ENCODE peak calls at places on chromosomes 11 and 22, in eight cellular contexts. One of them, this sample, is unnamed.

GRCh38 chr11:71928739-71929443 is at the start of gene RNF121:
- DNase-seq in GM13977: peak
- DNase-seq in activated naive CD4-positive, alpha-beta T cell: peak
- DNase-seq in iPS DF 6.9: peak
- DNase-seq in OCI-LY7: peak
- DNase-seq in H9: peak
- DNase-seq in BE2C: peak
- DNase-seq in NCI-H774: peak
- DNase-seq in this sample: peak

GRCh38 chr11:25613899-25614298 is 718.0 kb upstream of the ANO3 start:
- DNase-seq in GM13977: no peak
- DNase-seq in activated naive CD4-positive, alpha-beta T cell: no peak
- DNase-seq in iPS DF 6.9: no peak
- DNase-seq in OCI-LY7: no peak
- DNase-seq in H9: no peak
- DNase-seq in BE2C: no peak
- DNase-seq in NCI-H774: no peak
- DNase-seq in this sample: no peak

GRCh38 chr11:128525411-128526243 is 61.7 kb downstream of the ETS1 start:
- DNase-seq in GM13977: no peak
- DNase-seq in activated naive CD4-positive, alpha-beta T cell: no peak
- DNase-seq in iPS DF 6.9: no peak
- DNase-seq in OCI-LY7: no peak
- DNase-seq in H9: no peak
- DNase-seq in BE2C: no peak
- DNase-seq in NCI-H774: no peak
- DNase-seq in this sample: no peak

GRCh38 chr11:78542007-78542406 is 32.7 kb downstream of the NARS2 start:
- DNase-seq in GM13977: peak
- DNase-seq in activated naive CD4-positive, alpha-beta T cell: no peak
- DNase-seq in iPS DF 6.9: no peak
- DNase-seq in OCI-LY7: no peak
- DNase-seq in H9: no peak
- DNase-seq in BE2C: no peak
- DNase-seq in NCI-H774: no peak
- DNase-seq in this sample: no peak

GRCh38 chr22:37121887-37122591 is 12.5 kb upstream of the TMPRSS6 start:
- DNase-seq in GM13977: peak
- DNase-seq in activated naive CD4-positive, alpha-beta T cell: peak
- DNase-seq in iPS DF 6.9: no peak
- DNase-seq in OCI-LY7: peak
- DNase-seq in H9: peak
- DNase-seq in BE2C: no peak
- DNase-seq in NCI-H774: no peak
- DNase-seq in this sample: no peak

GRCh38 chr11:74312321-74312720 is 881 bp upstream of the P4HA3 start:
- DNase-seq in GM13977: no peak
- DNase-seq in activated naive CD4-positive, alpha-beta T cell: no peak
- DNase-seq in iPS DF 6.9: no peak
- DNase-seq in OCI-LY7: no peak
- DNase-seq in H9: no peak
- DNase-seq in BE2C: no peak
- DNase-seq in NCI-H774: no peak
- DNase-seq in this sample: no peak

GRCh38 chr11:125093502-125093901 is 17.9 kb downstream of the TMEM218 start:
- DNase-seq in GM13977: no peak
- DNase-seq in activated naive CD4-positive, alpha-beta T cell: no peak
- DNase-seq in iPS DF 6.9: no peak
- DNase-seq in OCI-LY7: no peak
- DNase-seq in H9: no peak
- DNase-seq in BE2C: no peak
- DNase-seq in NCI-H774: no peak
- DNase-seq in this sample: no peak

GRCh38 chr11:128939591-128939990 is 3.1 kb downstream of the TP53AIP1 start:
- DNase-seq in GM13977: no peak
- DNase-seq in activated naive CD4-positive, alpha-beta T cell: no peak
- DNase-seq in iPS DF 6.9: no peak
- DNase-seq in OCI-LY7: no peak
- DNase-seq in H9: no peak
- DNase-seq in BE2C: no peak
- DNase-seq in NCI-H774: no peak
- DNase-seq in this sample: no peak

GRCh38 chr22:35178446-35178845 is 78.8 kb upstream of the HMGXB4 start:
- DNase-seq in GM13977: no peak
- DNase-seq in activated naive CD4-positive, alpha-beta T cell: no peak
- DNase-seq in iPS DF 6.9: no peak
- DNase-seq in OCI-LY7: no peak
- DNase-seq in H9: no peak
- DNase-seq in BE2C: no peak
- DNase-seq in NCI-H774: no peak
- DNase-seq in this sample: no peak

GRCh38 chr22:20430101-20430640 is 7.5 kb downstream of the SCARF2 start:
- DNase-seq in GM13977: peak
- DNase-seq in activated naive CD4-positive, alpha-beta T cell: no peak
- DNase-seq in iPS DF 6.9: no peak
- DNase-seq in OCI-LY7: no peak
- DNase-seq in H9: peak
- DNase-seq in BE2C: no peak
- DNase-seq in NCI-H774: no peak
- DNase-seq in this sample: no peak

GRCh38 chr22:28903080-28903479 is 19.7 kb downstream of the ZNRF3 start:
- DNase-seq in GM13977: no peak
- DNase-seq in activated naive CD4-positive, alpha-beta T cell: no peak
- DNase-seq in iPS DF 6.9: no peak
- DNase-seq in OCI-LY7: no peak
- DNase-seq in H9: no peak
- DNase-seq in BE2C: no peak
- DNase-seq in NCI-H774: no peak
- DNase-seq in this sample: no peak

GRCh38 chr11:101436511-101437142 is 147.2 kb downstream of the TRPC6 start:
- DNase-seq in GM13977: peak
- DNase-seq in activated naive CD4-positive, alpha-beta T cell: no peak
- DNase-seq in iPS DF 6.9: peak
- DNase-seq in OCI-LY7: peak
- DNase-seq in H9: peak
- DNase-seq in BE2C: peak
- DNase-seq in NCI-H774: peak
- DNase-seq in this sample: peak

GRCh38 chr22:43510226-43511070 is 98.6 kb downstream of the MPPED1 start:
- DNase-seq in GM13977: no peak
- DNase-seq in activated naive CD4-positive, alpha-beta T cell: no peak
- DNase-seq in iPS DF 6.9: no peak
- DNase-seq in OCI-LY7: peak
- DNase-seq in H9: no peak
- DNase-seq in BE2C: no peak
- DNase-seq in NCI-H774: no peak
- DNase-seq in this sample: no peak

GRCh38 chr11:16924462-16924825 is 89.8 kb downstream of the PLEKHA7 start:
- DNase-seq in GM13977: peak
- DNase-seq in activated naive CD4-positive, alpha-beta T cell: no peak
- DNase-seq in iPS DF 6.9: no peak
- DNase-seq in OCI-LY7: no peak
- DNase-seq in H9: no peak
- DNase-seq in BE2C: no peak
- DNase-seq in NCI-H774: no peak
- DNase-seq in this sample: no peak

GRCh38 chr11:128685383-128686044 is 8.4 kb upstream of the FLI1 start:
- DNase-seq in GM13977: peak
- DNase-seq in activated naive CD4-positive, alpha-beta T cell: no peak
- DNase-seq in iPS DF 6.9: no peak
- DNase-seq in OCI-LY7: no peak
- DNase-seq in H9: no peak
- DNase-seq in BE2C: no peak
- DNase-seq in NCI-H774: no peak
- DNase-seq in this sample: no peak

GRCh38 chr11:119742263-119742861 is 13.4 kb upstream of the NECTIN1 start:
- DNase-seq in GM13977: peak
- DNase-seq in activated naive CD4-positive, alpha-beta T cell: no peak
- DNase-seq in iPS DF 6.9: no peak
- DNase-seq in OCI-LY7: no peak
- DNase-seq in H9: peak
- DNase-seq in BE2C: peak
- DNase-seq in NCI-H774: no peak
- DNase-seq in this sample: no peak

GRCh38 chr22:44389181-44389580 is 76.4 kb upstream of the SHISAL1 start:
- DNase-seq in GM13977: no peak
- DNase-seq in activated naive CD4-positive, alpha-beta T cell: no peak
- DNase-seq in iPS DF 6.9: no peak
- DNase-seq in OCI-LY7: no peak
- DNase-seq in H9: no peak
- DNase-seq in BE2C: no peak
- DNase-seq in NCI-H774: no peak
- DNase-seq in this sample: no peak

GRCh38 chr11:117933930-117934329 is 4.7 kb upstream of the TMPRSS13 start:
- DNase-seq in GM13977: no peak
- DNase-seq in activated naive CD4-positive, alpha-beta T cell: no peak
- DNase-seq in iPS DF 6.9: no peak
- DNase-seq in OCI-LY7: no peak
- DNase-seq in H9: peak
- DNase-seq in BE2C: no peak
- DNase-seq in NCI-H774: no peak
- DNase-seq in this sample: no peak

This sample was measured in LoVo.